ENCODE peak calls at places on chromosomes 7 and 10, in ten cellular contexts. W is KG1; I is activated T-cell treated with anti-CD3 and anti-CD28 coated beads for 4 hours; Q is CD4-positive, CD25-positive, alpha-beta regulatory T cell; F is activated CD4-positive, alpha-beta T cell treated with anti-CD3 and anti-CD28 coated beads, Interleukin-2, amount 10 ng/mL, durations not matched to agents 7 days and 5 days; K is fibroblast of mammary gland; B is neural crest cell; E is KBM-7; Z is psoas muscle; X is T-helper 1 cell. T is an unnamed sample.
A peak's percentile ranks its signal among the peaks of the same experiment; 100 is the strongest.

GRCh38 chr7:134462337-134462925 is 3.5 kb upstream of the AKR1B1 start:
- DNase-seq in E (no peak), K (peak; percentile 81), X (no peak), Q (no peak), B (no peak), W (no peak), I (no peak), Z (no peak), F (no peak), T (no peak)

GRCh38 chr7:116542618-116543017 is 17.8 kb downstream of the CAV1 start:
- DNase-seq in Z (no peak), W (no peak), K (peak; percentile 48), Q (no peak), E (no peak), I (no peak), F (no peak), B (no peak), X (no peak), T (no peak)

GRCh38 chr7:13241416-13241815 is 554.0 kb downstream of the ARL4A start:
- DNase-seq in K (no peak), Z (no peak), I (no peak), W (no peak), F (no peak), E (no peak), Q (no peak), X (no peak), B (no peak), T (no peak)

GRCh38 chr7:208128-208673 is 15.8 kb downstream of the FAM20C start:
- DNase-seq in E (no peak), F (no peak), Q (no peak), Z (no peak), K (no peak), X (no peak), B (no peak), W (no peak), I (no peak), T (no peak)

GRCh38 chr10:23031318-23031717 is 64.1 kb upstream of the MSRB2 start:
- DNase-seq in W (no peak), F (no peak), E (no peak), I (no peak), Z (no peak), K (no peak), B (no peak), Q (no peak), X (no peak), T (no peak)

GRCh38 chr10:132705173-132705572 is 80.8 kb downstream of the NKX6-2 start:
- DNase-seq in X (no peak), F (no peak), E (no peak), Z (no peak), I (no peak), K (no peak), B (no peak), Q (no peak), W (no peak), T (no peak)

GRCh38 chr7:101906291-101907260 is 89.2 kb downstream of the CUX1 start:
- DNase-seq in Z (no peak), E (no peak), K (no peak), W (no peak), B (no peak), F (no peak), X (no peak), Q (no peak), I (no peak), T (no peak)

GRCh38 chr7:123769371-123769770 is 20.6 kb upstream of the WASL start:
- DNase-seq in I (no peak), X (no peak), F (no peak), B (no peak), Q (no peak), K (peak; percentile 89), Z (peak; percentile 17), W (no peak), E (no peak), T (no peak)

GRCh38 chr7:41889472-41889871 is 186.6 kb upstream of the INHBA start:
- DNase-seq in F (no peak), E (no peak), K (peak; percentile 60), X (no peak), I (no peak), W (no peak), B (no peak), Z (no peak), Q (no peak), T (no peak)

T was measured in naive B cell.